ENCODE peak calls at places on chromosomes 2 and 18, in eight cellular contexts. Q, U, Y, W, V, O, A and I are unnamed samples.

GRCh38 chr2:72745679-72746368 is 80.0 kb downstream of the EXOC6B start:
- DNase-seq in A (peak; percentile 82), U (no peak), O (no peak), W (no peak), Q (peak; percentile 78), V (peak; percentile 76), Y (peak; percentile 65), I (no peak)

GRCh38 chr2:12719400-12720104 is 2.8 kb downstream of the TRIB2 start:
- DNase-seq in Q (peak; percentile 7), A (peak; percentile 36), W (no peak), V (no peak), U (no peak), Y (peak; percentile 69), O (no peak), I (no peak)

GRCh38 chr2:105388971-105389381 is 9.9 kb downstream of the FHL2 start:
- DNase-seq in A (no peak), Q (no peak), Y (peak; percentile 99), U (no peak), O (no peak), W (no peak), V (no peak), I (peak; percentile 80)

GRCh38 chr2:105734762-105735538 is 9.8 kb upstream of the NCK2 start:
- DNase-seq in U (no peak), W (no peak), A (no peak), Y (peak; percentile 93), Q (no peak), V (no peak), O (no peak), I (no peak)

GRCh38 chr2:73851274-73851673 is 22.5 kb downstream of the STAMBP start:
- DNase-seq in Q (no peak), U (no peak), A (peak; percentile 26), O (no peak), Y (no peak), W (no peak), V (no peak), I (no peak)

GRCh38 chr2:40436093-40436475 is 15.8 kb downstream of the SLC8A1 start:
- DNase-seq in Q (no peak), O (no peak), V (no peak), U (no peak), A (no peak), Y (peak; percentile 36), W (no peak), I (no peak)

GRCh38 chr18:78792736-78793135 is 186.9 kb upstream of the SALL3 start:
- DNase-seq in U (no peak), O (peak; percentile 48), Y (no peak), Q (no peak), W (no peak), V (no peak), A (no peak), I (no peak)

GRCh38 chr18:5768454-5768853 is 126.9 kb downstream of the TMEM200C start:
- DNase-seq in A (no peak), W (no peak), O (no peak), Q (no peak), Y (no peak), V (no peak), U (no peak), I (no peak)

GRCh38 chr2:529425-529824 is 147.8 kb downstream of the TMEM18 start:
- DNase-seq in U (no peak), W (no peak), O (no peak), V (peak; percentile 55), Y (no peak), Q (peak; percentile 73), A (peak; percentile 61), I (no peak)

GRCh38 chr2:230075988-230076631 is 7.4 kb upstream of the SLC16A14 start:
- DNase-seq in W (no peak), Q (no peak), U (no peak), V (no peak), Y (no peak), O (no peak), A (peak; percentile 9), I (peak; percentile 15)

GRCh38 chr2:55235724-55236538 is 3.4 kb downstream of the RPS27A start:
- DNase-seq in Y (no peak), V (no peak), U (no peak), A (no peak), W (no peak), O (no peak), Q (peak; percentile 56), I (no peak)

DNA sequence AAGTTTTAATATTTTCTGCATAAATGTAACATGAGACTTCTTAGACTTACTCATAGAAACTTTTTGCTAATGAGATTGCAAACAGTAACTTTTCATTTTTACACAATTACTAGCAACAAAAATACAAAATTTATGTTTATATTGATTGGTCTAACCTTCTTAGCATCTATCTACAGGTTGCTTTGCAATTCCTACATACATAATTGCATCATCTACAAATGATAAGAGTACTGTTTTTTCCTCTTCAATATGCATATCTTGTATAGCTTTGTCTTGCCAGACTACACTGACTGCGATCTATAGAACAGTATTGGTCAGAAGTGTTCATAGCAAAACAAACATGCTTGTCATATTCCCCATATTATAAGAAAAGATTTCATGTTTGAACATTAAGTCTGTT is 88.0 kb downstream of the ATAD2B start:
- DNase-seq in Y (no peak), W (no peak), U (no peak), O (no peak), V (no peak), A (no peak), Q (no peak), I (no peak)
- H3K9me3 ChIP-seq in Y (no peaks in the 10 kb centered on the region), W (no peaks in the 10 kb centered on the region), U (no peaks in the 10 kb centered on the region), O (no peaks in the 10 kb centered on the region), V (no peaks in the 10 kb centered on the region), A (no peaks in the 10 kb centered on the region), Q (no peaks in the 10 kb centered on the region), I (no peaks in the 10 kb centered on the region)

GRCh38 chr2:111145951-111146350 is 25.2 kb downstream of the BCL2L11 start:
- DNase-seq in Y (no peak), A (no peak), U (no peak), V (no peak), Q (no peak), W (no peak), O (no peak), I (no peak)

GRCh38 chr2:111148925-111149324 is 28.2 kb downstream of the BCL2L11 start:
- DNase-seq in Q (no peak), W (no peak), V (no peak), A (peak; percentile 28), O (no peak), U (no peak), Y (no peak), I (no peak)

GRCh38 chr2:111149882-111150455 is 29.3 kb downstream of the BCL2L11 start:
- DNase-seq in A (no peak), Q (no peak), W (no peak), Y (no peak), V (no peak), U (no peak), O (no peak), I (no peak)

GRCh38 chr2:111145103-111145760 is 24.5 kb downstream of the BCL2L11 start:
- DNase-seq in V (no peak), U (no peak), A (no peak), W (no peak), O (no peak), Q (no peak), Y (no peak), I (no peak)

DNA sequence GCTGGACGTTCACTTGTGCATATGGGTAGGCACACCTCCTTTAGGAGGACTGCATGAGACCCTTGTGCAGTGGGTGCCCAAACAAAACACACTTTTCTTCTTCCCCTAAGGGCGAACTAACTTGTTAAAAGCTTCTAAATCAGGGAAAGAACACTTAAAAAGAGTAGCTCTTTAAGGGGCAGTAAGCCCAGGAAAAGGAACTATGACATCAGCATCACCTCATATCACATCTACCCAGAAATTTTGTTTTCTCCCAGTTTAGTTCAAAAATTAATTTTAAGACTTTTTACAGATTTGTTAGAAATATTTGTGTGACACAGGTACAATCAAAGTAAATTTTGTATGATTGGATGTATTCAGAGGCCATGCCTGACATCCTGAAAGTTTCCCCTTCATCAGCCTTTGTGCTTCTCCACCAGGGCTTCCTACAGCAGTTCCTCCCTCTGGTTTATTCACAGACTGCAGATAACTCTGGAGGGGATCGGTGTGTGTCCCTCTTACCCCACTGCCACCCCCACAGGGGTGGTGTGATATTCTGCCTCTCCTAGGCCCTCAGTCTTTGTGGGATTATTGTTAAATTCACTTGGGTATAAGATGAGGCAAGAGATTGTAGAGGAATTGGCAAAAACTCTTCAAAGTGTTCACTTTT is 27.6 kb downstream of the BCL2L11 start:
- DNase-seq in O (no peak), U (no peak), Y (no peak), A (no peak), Q (no peak), W (no peak), V (no peak), I (no peak)
- H3K36me3 ChIP-seq in O (peaks cover 36% of the 10 kb centered on the region), U (peaks cover 34% of the 10 kb centered on the region), Y (no peaks in the 10 kb centered on the region), A (no peaks in the 10 kb centered on the region), Q (peaks cover 12% of the 10 kb centered on the region), W (peaks cover 40% of the 10 kb centered on the region), V (peaks cover 22% of the 10 kb centered on the region), I (no peaks in the 10 kb centered on the region)

GRCh38 chr2:86543335-86543734 is 19.9 kb downstream of the CHMP3 start:
- DNase-seq in V (no peak), A (no peak), U (no peak), O (no peak), Y (no peak), Q (no peak), W (no peak), I (no peak)
- H3K9me3 ChIP-seq in V (peaks cover 4% of the 10 kb centered on the region), A (no peaks in the 10 kb centered on the region), U (no peaks in the 10 kb centered on the region), O (no peaks in the 10 kb centered on the region), Y (no peaks in the 10 kb centered on the region), Q (peaks cover 5% of the 10 kb centered on the region), W (no peaks in the 10 kb centered on the region), I (peaks cover 4% of the 10 kb centered on the region)

GRCh38 chr18:12911025-12911927 is 27.2 kb upstream of the PTPN2 start:
- DNase-seq in Y (peak; percentile 55), U (peak; percentile 24), W (peak; percentile 62), A (no peak), V (no peak), O (peak; percentile 71), Q (no peak), I (no peak)
- H3K36me3 ChIP-seq in Y (no peaks in the 10 kb centered on the region), U (no peaks in the 10 kb centered on the region), W (no peaks in the 10 kb centered on the region), A (no peaks in the 10 kb centered on the region), V (no peaks in the 10 kb centered on the region), O (no peaks in the 10 kb centered on the region), Q (no peaks in the 10 kb centered on the region), I (no peaks in the 10 kb centered on the region)

DNA sequence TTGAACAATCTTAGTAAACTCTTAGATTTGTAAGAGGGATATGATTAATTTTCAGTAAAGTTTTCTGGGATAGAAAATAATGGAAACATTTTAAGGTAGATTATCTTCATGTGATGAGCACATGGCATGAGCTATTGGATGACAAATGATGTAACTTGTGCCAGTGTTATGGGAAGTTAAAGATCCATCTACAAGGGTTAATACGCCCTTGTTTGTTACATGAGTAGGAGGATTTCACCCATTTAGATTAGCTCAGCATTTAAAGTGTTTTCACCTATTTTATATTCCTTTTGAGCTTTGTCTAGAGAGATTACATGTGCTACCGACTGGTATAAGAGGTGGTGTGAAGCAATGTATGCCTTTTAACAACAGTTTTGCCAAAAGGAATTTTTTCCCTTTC is 5.6 kb downstream of the CLIP4 start:
- DNase-seq in W (no peak), O (no peak), U (no peak), Y (no peak), A (no peak), V (no peak), Q (no peak), I (no peak)
- H3K9me3 ChIP-seq in W (peaks cover 9% of the 10 kb centered on the region), O (no peaks in the 10 kb centered on the region), U (no peaks in the 10 kb centered on the region), Y (no peaks in the 10 kb centered on the region), A (peaks cover 4% of the 10 kb centered on the region), V (no peaks in the 10 kb centered on the region), Q (no peaks in the 10 kb centered on the region), I (peaks cover 15% of the 10 kb centered on the region)